ENCODE peak calls at places on chromosomes 7 and 10, in six cellular contexts. K, B, U, F, M and C are unnamed samples.

GRCh38 chr10:42983595-42983990 is 93.3 kb upstream of the RET start:
- DNase-seq in M (no peak), U (no peak), K (no peak), B (no peak), F (no peak), C (no peak)

GRCh38 chr10:3867454-3868273 is 82.7 kb upstream of the KLF6 start:
- DNase-seq in F (peak; percentile 49), M (no peak), B (no peak), K (no peak), U (no peak), C (no peak)

GRCh38 chr10:6036861-6037321 is 25.3 kb downstream of the IL2RA start:
- DNase-seq in K (peak; percentile 35), U (no peak), F (no peak), B (no peak), M (no peak), C (no peak)

GRCh38 chr10:58851606-58852005 is 324.8 kb upstream of the PHYHIPL start:
- DNase-seq in M (no peak), F (peak; percentile 19), K (no peak), B (no peak), U (no peak), C (peak; percentile 3)

GRCh38 chr10:128059915-128060314 is 66.3 kb downstream of the MKI67 start:
- DNase-seq in M (no peak), F (no peak), K (no peak), B (no peak), U (no peak), C (no peak)

GRCh38 chr7:149559711-149560110 is 62.1 kb upstream of the ZNF746 start:
- DNase-seq in K (no peak), B (no peak), M (peak; percentile 60), F (peak; percentile 51), U (no peak), C (peak; percentile 56)

GRCh38 chr10:75660833-75661232 is 229.4 kb downstream of the LRMDA start:
- DNase-seq in K (no peak), U (no peak), F (no peak), M (no peak), B (no peak), C (peak; percentile 29)

GRCh38 chr7:15317215-15317614 is 244.6 kb downstream of the AGMO start:
- DNase-seq in U (no peak), K (no peak), M (no peak), B (no peak), F (no peak), C (no peak)

GRCh38 chr10:84563355-84563754 is 235.0 kb downstream of the CCSER2 start:
- DNase-seq in K (no peak), U (no peak), M (no peak), B (no peak), F (no peak), C (no peak)

GRCh38 chr10:3435671-3436070 is 263.1 kb upstream of the PITRM1 start:
- DNase-seq in U (no peak), F (peak; percentile 84), B (no peak), K (no peak), M (no peak), C (peak; percentile 80)

GRCh38 chr10:7667262-7668141 is 736 bp upstream of the ITIH5 start:
- DNase-seq in F (no peak), M (peak; percentile 37), B (peak; percentile 50), U (peak; percentile 23), K (peak; percentile 63), C (no peak)

GRCh38 chr7:71482284-71482683 is 350.3 kb downstream of the GALNT17 start:
- DNase-seq in U (no peak), F (no peak), K (no peak), M (no peak), B (no peak), C (no peak)

GRCh38 chr7:155344270-155344617 is 46.6 kb downstream of the INSIG1 start:
- DNase-seq in K (no peak), F (no peak), U (no peak), M (no peak), B (no peak), C (no peak)

GRCh38 chr7:134495546-134495945 is 31.8 kb upstream of the AKR1B10 start:
- DNase-seq in B (no peak), U (no peak), F (no peak), K (no peak), M (no peak), C (no peak)

DNA sequence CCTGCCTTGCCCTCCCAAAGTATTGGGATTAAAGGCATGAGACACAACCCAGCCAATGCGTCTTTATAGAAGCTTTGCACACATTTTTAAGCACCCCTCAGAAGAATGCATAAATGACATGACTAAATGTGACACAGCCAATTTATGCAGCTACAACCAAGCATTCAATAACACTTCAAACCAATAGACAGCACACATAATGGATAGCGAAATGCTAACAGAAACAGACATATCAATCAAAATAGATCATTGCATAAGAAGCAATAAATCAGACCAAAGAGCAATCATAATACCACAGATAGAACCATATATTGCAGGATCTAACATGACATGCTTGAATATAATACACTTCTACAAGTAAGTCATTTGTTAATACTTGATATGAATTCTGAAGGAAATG is 34.2 kb upstream of the AKR1B1 start:
- DNase-seq in K (no peak), F (no peak), M (no peak), U (no peak), B (no peak), C (no peak)
- H2BK5ac ChIP-seq in K (no peak overlapping the region), F (no peak overlapping the region), M (no peak overlapping the region), U (no peak overlapping the region), B (no peak overlapping the region), C (no peak overlapping the region)

GRCh38 chr7:114931656-114932011 is 9.7 kb downstream of the MDFIC start:
- DNase-seq in B (no peak), U (no peak), K (no peak), F (no peak), M (no peak), C (no peak)
- H3K4me3 ChIP-seq in B (no peak overlapping the region), U (no peak overlapping the region), K (no peak overlapping the region), F (no peak overlapping the region), M (no peak overlapping the region), C (no peak overlapping the region)

DNA sequence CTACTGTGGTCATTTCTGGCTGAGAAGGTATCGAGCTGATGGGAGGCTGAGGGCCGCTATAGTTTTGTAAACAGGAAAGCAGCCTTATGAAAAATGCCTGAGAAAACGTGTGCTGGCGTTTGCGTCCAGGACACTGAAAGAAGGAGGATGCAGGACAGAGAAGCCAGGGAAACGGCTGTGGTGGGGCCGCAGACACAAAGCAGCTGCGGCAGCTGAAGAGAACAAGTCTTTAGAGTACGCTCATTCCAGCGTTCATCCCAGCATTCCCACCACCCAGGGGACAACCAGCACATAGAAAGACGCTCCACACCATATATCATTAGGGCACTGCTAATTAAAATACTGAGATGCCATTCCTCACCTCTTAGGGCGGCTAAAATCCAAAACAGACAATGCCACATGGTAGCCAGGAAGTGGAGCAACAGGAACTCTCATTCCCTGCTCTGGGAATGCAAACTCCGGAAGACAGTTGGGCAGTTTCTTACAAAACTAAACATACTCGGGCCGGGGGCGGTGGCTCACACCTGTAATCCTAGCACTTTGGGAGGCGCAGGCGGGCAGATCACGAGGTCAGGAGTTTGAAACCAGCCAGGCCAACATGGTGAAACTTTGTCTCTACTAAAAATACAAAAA is 18.4 kb downstream of the GNA12 start:
- DNase-seq in B (peak; percentile 52), K (no peak), U (no peak), M (no peak), F (peak; percentile 35), C (peak; percentile 50)
- H2BK120ac ChIP-seq in B (no peak overlapping the region), K (peak overlapping the region; percentile 44), U (no peak overlapping the region), M (peak overlapping the region; percentile 21), F (peak overlapping the region; percentile 57), C (peak overlapping the region; percentile 29)

GRCh38 chr7:102445674-102446071 is 12.3 kb downstream of the ORAI2 start:
- DNase-seq in U (no peak), B (no peak), K (no peak), M (no peak), F (no peak), C (no peak)

GRCh38 chr7:102447311-102447710 is 13.9 kb downstream of the ORAI2 start:
- DNase-seq in F (no peak), M (no peak), B (no peak), U (no peak), K (no peak), C (no peak)

GRCh38 chr7:102449136-102449535 is 15.5 kb downstream of the ALKBH4 start:
- DNase-seq in B (no peak), F (no peak), K (no peak), U (no peak), M (no peak), C (no peak)

GRCh38 chr7:102446387-102447156 is 13.2 kb downstream of the ORAI2 start:
- DNase-seq in B (no peak), K (no peak), F (no peak), U (no peak), M (no peak), C (no peak)

GRCh38 chr7:102444961-102445673 is 11.7 kb downstream of the ORAI2 start:
- DNase-seq in F (no peak), B (no peak), K (no peak), U (no peak), M (no peak), C (no peak)
- H2BK5ac ChIP-seq in F (no peak overlapping the region), B (no peak overlapping the region), K (no peak overlapping the region), U (no peak overlapping the region), M (no peak overlapping the region), C (no peak overlapping the region)

GRCh38 chr10:114023198-114023597 is 20.5 kb upstream of the ADRB1 start:
- DNase-seq in F (peak; percentile 66), B (no peak), K (no peak), U (no peak), M (no peak), C (peak; percentile 66)

GRCh38 chr10:114027041-114027394 is 16.6 kb upstream of the ADRB1 start:
- DNase-seq in K (no peak), U (no peak), M (no peak), F (no peak), B (no peak), C (no peak)

GRCh38 chr10:114025610-114026130 is 18.0 kb upstream of the ADRB1 start:
- DNase-seq in M (no peak), K (no peak), F (no peak), B (no peak), U (no peak), C (no peak)

GRCh38 chr10:114026189-114027040 is 17.3 kb upstream of the ADRB1 start:
- DNase-seq in M (no peak), B (peak; percentile 72), F (peak; percentile 53), U (no peak), K (no peak), C (peak; percentile 86)

GRCh38 chr10:114024876-114025609 is 18.6 kb upstream of the ADRB1 start:
- DNase-seq in U (no peak), B (no peak), K (no peak), F (peak; percentile 20), M (no peak), C (peak; percentile 62)
- H3K4me3 ChIP-seq in U (no peak overlapping the region), B (no peak overlapping the region), K (no peak overlapping the region), F (no peak overlapping the region), M (no peak overlapping the region), C (no peak overlapping the region)

GRCh38 chr7:36651404-36651803 is 72.9 kb downstream of the AOAH start:
- DNase-seq in U (no peak), B (no peak), M (no peak), K (no peak), F (peak; percentile 84), C (peak; percentile 21)

GRCh38 chr7:36652431-36652830 is 71.9 kb downstream of the AOAH start:
- DNase-seq in U (no peak), K (no peak), M (no peak), F (peak; percentile 11), B (no peak), C (no peak)

GRCh38 chr7:36650766-36651310 is 73.5 kb downstream of the AOAH start:
- DNase-seq in K (no peak), F (no peak), U (no peak), B (no peak), M (no peak), C (no peak)

GRCh38 chr7:36653011-36653670 is 71.2 kb downstream of the AOAH start:
- DNase-seq in F (peak; percentile 79), U (no peak), M (no peak), B (no peak), K (no peak), C (no peak)

GRCh38 chr7:36653671-36654355 is 70.5 kb downstream of the AOAH start:
- DNase-seq in M (no peak), U (no peak), B (no peak), K (no peak), F (no peak), C (no peak)
- H2BK120ac ChIP-seq in M (no peak overlapping the region), U (no peak overlapping the region), B (no peak overlapping the region), K (peak overlapping the region; percentile 58), F (peak overlapping the region; percentile 39), C (no peak overlapping the region)